ENCODE peak calls at places on chromosomes 3 and 15, in five cellular contexts. H is fibroblast of the conjunctiva; M is stimulated activated CD8-positive, alpha-beta memory T cell treated with anti-CD3 and anti-CD28 coated beads, Interleukin-2, amount 100 ng/mL, for 1 hour; L is testis; S is NCI-H774. Y is an unnamed sample.

GRCh38 chr3:71413572-71413971 is 170.0 kb downstream of the FOXP1 start:
- DNase-seq in L (no peak), M (no peak), H (no peak), S (no peak), Y (no peak)

GRCh38 chr3:142319094-142319493 is 93.7 kb upstream of the GK5 start:
- DNase-seq in S (no peak), L (no peak), H (peak; percentile 13), M (no peak), Y (no peak)

GRCh38 chr15:85600001-85600400 is 194.7 kb downstream of the KLHL25 start:
- DNase-seq in S (no peak), M (no peak), H (no peak), L (no peak), Y (no peak)

GRCh38 chr15:68528891-68529290 is 49.9 kb upstream of the CORO2B start:
- DNase-seq in H (no peak), L (no peak), S (no peak), M (no peak), Y (no peak)

GRCh38 chr15:77028451-77029165 is 33.7 kb downstream of the PSTPIP1 start:
- DNase-seq in H (no peak), M (no peak), L (no peak), S (no peak), Y (no peak)

GRCh38 chr3:15263120-15263519 is 57.1 kb downstream of the CAPN7 start:
- DNase-seq in M (no peak), L (no peak), S (no peak), H (no peak), Y (no peak)

GRCh38 chr3:123089611-123090301 is 22.9 kb downstream of the PDIA5 start:
- DNase-seq in H (no peak), S (no peak), L (peak; percentile 66), M (no peak), Y (no peak)

GRCh38 chr3:63655519-63655918 is 3.0 kb downstream of the SNTN start:
- DNase-seq in L (no peak), M (no peak), H (no peak), S (no peak), Y (no peak)

GRCh38 chr3:123884258-123884831 is at the start of gene MYLK:
- DNase-seq in L (peak; percentile 79), M (no peak), H (peak; percentile 30), S (peak; percentile 67), Y (peak; percentile 62)

GRCh38 chr3:124745092-124745491 is 14.8 kb downstream of the UMPS start:
- DNase-seq in H (no peak), M (no peak), L (no peak), S (no peak), Y (no peak)

GRCh38 chr15:43215961-43216360 is 4.9 kb downstream of the EPB42 start:
- DNase-seq in H (no peak), L (no peak), S (no peak), M (no peak), Y (no peak)

GRCh38 chr3:103705641-103706040 is 1270.8 kb downstream of the ZPLD1 start:
- DNase-seq in M (no peak), H (no peak), S (no peak), L (no peak), Y (no peak)

GRCh38 chr15:32718822-32719716 is 1.3 kb downstream of the GREM1 start:
- DNase-seq in M (no peak), S (peak; percentile 28), L (no peak), H (no peak), Y (no peak)

GRCh38 chr3:17190353-17191078 is 305.8 kb downstream of the PLCL2 start:
- DNase-seq in L (no peak), M (no peak), S (no peak), H (no peak), Y (no peak)

GRCh38 chr3:124351430-124352142 is 359.7 kb upstream of the ROPN1 start:
- DNase-seq in L (peak; percentile 63), H (peak; percentile 26), M (no peak), S (peak; percentile 27), Y (no peak)

GRCh38 chr15:101501703-101502373 is 12.3 kb upstream of the PCSK6 start:
- DNase-seq in H (no peak), L (peak; percentile 63), M (peak; percentile 11), S (no peak), Y (no peak)

GRCh38 chr3:121545049-121545563 is 682 bp downstream of the POLQ start:
- DNase-seq in M (no peak), L (no peak), S (no peak), H (no peak), Y (no peak)

GRCh38 chr3:139633511-139633910 is 44.3 kb downstream of the NMNAT3 start:
- DNase-seq in L (no peak), S (no peak), H (no peak), M (no peak), Y (no peak)

GRCh38 chr15:77982127-77982490 is 95.4 kb downstream of the TBC1D2B start:
- DNase-seq in M (no peak), L (no peak), H (no peak), S (no peak), Y (no peak)

GRCh38 chr15:72970965-72971746 is 81.1 kb upstream of the NEO1 start:
- DNase-seq in L (peak; percentile 18), M (no peak), S (no peak), H (no peak), Y (peak; percentile 33)

GRCh38 chr3:194870394-194871110 is 184.9 kb downstream of the FAM43A start:
- DNase-seq in H (no peak), S (no peak), L (peak; percentile 57), M (no peak), Y (no peak)

GRCh38 chr3:36305929-36306520 is 74.3 kb upstream of the STAC start:
- DNase-seq in H (no peak), M (no peak), S (no peak), L (no peak), Y (no peak)

GRCh38 chr3:188624384-188624783 is 470.4 kb downstream of the LPP start:
- DNase-seq in S (no peak), H (peak; percentile 72), M (no peak), L (peak; percentile 78), Y (no peak)

GRCh38 chr15:62412634-62413033 is 247.5 kb upstream of the C2CD4B start:
- DNase-seq in S (no peak), L (no peak), H (no peak), M (no peak), Y (peak; percentile 14)

Y was measured in NCI-H2227 treated with DMSO at 0.1 percent for 48 hours.